ENCODE peak calls at places on chromosome 5, in five cellular contexts. U, Y, H, X and W are unnamed samples.
A peak's percentile ranks its signal among the peaks of the same experiment; 100 is the strongest.

GRCh38 chr5:116905885-116906284 is 331.3 kb upstream of the SEMA6A start:
- DNase-seq in X (no peak), U (no peak), H (no peak), Y (no peak), W (no peak)

GRCh38 chr5:96896285-96896711 is 20.0 kb downstream of the ERAP2 start:
- DNase-seq in Y (no peak), U (no peak), X (no peak), H (no peak), W (no peak)

GRCh38 chr5:127987354-127988148 is 96.0 kb upstream of the SLC12A2 start:
- DNase-seq in X (no peak), H (no peak), Y (no peak), U (no peak), W (no peak)

GRCh38 chr5:15124461-15124860 is 252.9 kb upstream of the ANKH start:
- DNase-seq in Y (no peak), X (no peak), H (no peak), U (no peak), W (no peak)

GRCh38 chr5:153987310-153987709 is 51.4 kb downstream of the FAM114A2 start:
- DNase-seq in X (no peak), U (no peak), Y (no peak), H (no peak), W (no peak)

GRCh38 chr5:6175172-6175855 is 203.0 kb downstream of the MED10 start:
- DNase-seq in X (no peak), U (no peak), Y (no peak), H (no peak), W (no peak)

GRCh38 chr5:155260798-155261197 is 247.2 kb downstream of the KIF4B start:
- DNase-seq in X (peak; percentile 16), H (no peak), U (no peak), Y (no peak), W (peak; percentile 80)

GRCh38 chr5:38871790-38872551 is 26.2 kb downstream of the OSMR start:
- DNase-seq in U (peak; percentile 87), H (no peak), X (peak; percentile 23), Y (peak; percentile 88), W (no peak)

GRCh38 chr5:174401793-174402192 is 322.6 kb upstream of the MSX2 start:
- DNase-seq in H (no peak), Y (no peak), X (no peak), U (no peak), W (no peak)

GRCh38 chr5:153352685-153353219 is 137.7 kb upstream of the GRIA1 start:
- DNase-seq in H (no peak), U (no peak), Y (no peak), X (no peak), W (no peak)

GRCh38 chr5:139458580-139459407 is 3.7 kb downstream of the ECSCR start:
- DNase-seq in H (no peak), U (peak; percentile 82), Y (no peak), X (no peak), W (peak; percentile 89)

DNA sequence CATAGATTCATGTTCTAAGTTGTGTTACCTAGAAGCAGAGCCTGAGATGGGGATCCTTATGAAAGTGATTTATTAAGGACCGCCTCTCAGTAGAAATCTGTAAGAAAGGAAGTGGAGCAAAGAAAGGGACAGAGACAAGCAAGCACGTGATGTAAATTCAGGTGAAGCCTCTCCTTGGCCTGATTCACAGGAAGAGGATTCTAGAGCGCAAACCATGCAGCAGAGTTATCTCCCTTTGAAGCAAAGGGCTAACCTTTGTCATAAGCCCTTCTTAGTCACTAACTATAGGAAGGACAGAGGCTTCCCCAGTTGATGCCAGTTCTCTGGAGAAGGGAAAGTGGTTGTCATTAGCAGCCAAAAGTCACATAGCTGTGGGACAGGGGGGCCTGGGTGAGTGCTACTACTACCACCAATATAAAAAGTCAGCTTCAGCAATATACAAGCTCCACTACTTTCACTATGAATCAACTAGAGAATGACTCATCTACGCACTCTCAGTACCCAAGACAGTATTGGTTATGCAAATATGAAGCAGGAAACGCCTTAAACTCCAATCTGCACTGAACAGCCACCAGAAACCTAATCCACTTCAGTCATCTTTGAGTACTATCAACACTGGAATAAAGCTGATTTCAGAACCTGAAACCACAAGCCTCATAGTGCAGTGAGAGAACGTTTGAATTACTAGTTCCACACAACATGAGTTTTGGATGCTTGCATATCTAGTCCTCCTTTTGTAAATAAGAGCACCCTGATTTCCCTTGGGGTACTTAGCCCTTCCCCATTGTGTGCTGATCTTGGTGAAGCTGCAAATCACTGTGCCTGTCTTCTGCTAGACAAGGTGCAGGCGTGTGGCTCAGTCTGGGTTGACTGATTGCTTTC is 162.7 kb downstream of the ZNF608 start:
- DNase-seq in X (peak; percentile 65), H (peak; percentile 28), Y (peak; percentile 56), U (peak; percentile 62), W (peak; percentile 18)
- TF ChIP-seq MYC in X (no peak), H (no peak), Y (no peak), U (no peak), W (no peak)

GRCh38 chr5:112549605-112550161 is 130.6 kb upstream of the EPB41L4A start:
- DNase-seq in H (no peak), U (no peak), Y (no peak), X (no peak), W (no peak)

GRCh38 chr5:112551437-112552018 is 132.5 kb upstream of the EPB41L4A start:
- DNase-seq in Y (peak; percentile 56), H (peak; percentile 43), X (peak; percentile 39), U (peak; percentile 67), W (peak; percentile 62)

GRCh38 chr5:112549127-112549526 is 130.1 kb upstream of the EPB41L4A start:
- DNase-seq in Y (no peak), H (no peak), U (no peak), X (no peak), W (no peak)

GRCh38 chr5:112546946-112547647 is 128.0 kb upstream of the EPB41L4A start:
- DNase-seq in Y (no peak), X (no peak), H (no peak), U (no peak), W (no peak)

DNA sequence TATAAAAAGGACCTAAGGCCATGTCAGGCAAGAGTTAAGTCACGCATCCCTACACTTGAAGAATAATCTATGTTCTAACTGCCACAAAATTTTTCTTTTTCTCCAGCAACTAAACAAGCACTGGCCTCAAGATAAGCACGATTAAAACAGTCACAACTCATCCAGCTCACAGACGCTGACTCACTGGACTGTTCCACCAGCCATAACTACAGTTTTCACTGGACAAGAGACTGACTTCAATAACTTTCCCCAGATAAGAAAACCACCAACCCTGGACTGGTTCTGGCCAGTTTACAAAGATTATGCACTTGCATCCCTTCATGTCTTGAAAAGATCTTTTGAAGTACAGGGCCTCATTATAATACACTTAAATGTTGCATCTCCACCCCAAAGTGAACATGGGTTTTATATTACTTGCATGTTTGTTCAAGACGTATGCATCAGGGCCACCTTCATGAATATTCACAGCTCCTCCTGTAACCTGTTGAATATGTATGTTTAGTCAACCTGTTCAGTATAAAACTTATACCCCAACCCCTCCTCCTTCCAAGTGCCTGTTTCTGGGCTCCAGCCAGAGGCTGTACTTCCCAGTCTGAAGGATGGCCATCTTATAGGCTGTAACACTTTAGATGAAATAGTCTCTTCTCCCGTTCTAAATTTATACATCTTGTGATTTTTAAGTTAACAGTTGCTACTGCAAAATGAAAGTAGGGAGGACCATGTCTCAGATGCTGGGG is 129.3 kb upstream of the EPB41L4A start:
- DNase-seq in X (no peak), H (peak; percentile 43), Y (no peak), U (peak; percentile 22), W (no peak)
- TF ChIP-seq POLR2A in X (no peak), H (no peak), Y (no peak), U (no peak), W (no peak)

DNA sequence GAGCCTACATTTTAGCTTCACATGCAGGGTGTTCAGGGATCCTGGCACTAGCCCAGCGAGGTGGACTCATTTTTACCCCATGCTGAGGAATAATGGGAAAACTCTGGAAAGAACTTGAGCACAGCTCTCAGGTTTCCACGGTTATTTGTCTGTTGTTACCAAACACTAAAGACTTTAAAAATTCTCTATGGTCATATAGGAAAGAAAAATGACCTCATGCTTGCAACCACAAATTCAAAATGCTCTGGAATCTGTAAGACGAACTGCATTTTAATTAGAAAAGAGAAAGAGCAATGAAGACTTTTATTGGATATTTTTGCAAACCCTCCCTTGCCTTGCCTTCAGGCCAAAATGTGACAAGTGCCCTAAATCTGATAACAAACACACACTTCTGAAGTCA is 606.9 kb downstream of the EBF1 start:
- DNase-seq in U (no peak), H (no peak), Y (no peak), X (no peak), W (no peak)
- TF ChIP-seq MYC in U (no peak), H (no peak), Y (no peak), X (no peak), W (no peak)

GRCh38 chr5:179733764-179734126 is 1.1 kb downstream of the MAML1 start:
- DNase-seq in X (no peak), U (no peak), H (no peak), Y (no peak), W (no peak)

GRCh38 chr5:179734536-179735164 is 2.0 kb downstream of the MAML1 start:
- DNase-seq in Y (no peak), X (no peak), H (no peak), U (no peak), W (no peak)

GRCh38 chr5:179732412-179732917 is at the start of gene MAML1:
- DNase-seq in H (peak; percentile 99), X (peak; percentile 99), Y (peak; percentile 94), U (peak; percentile 100), W (peak; percentile 99)

GRCh38 chr5:179731791-179732411 is 721 bp upstream of the MAML1 start:
- DNase-seq in H (no peak), X (peak; percentile 59), Y (no peak), U (no peak), W (peak; percentile 85)

DNA sequence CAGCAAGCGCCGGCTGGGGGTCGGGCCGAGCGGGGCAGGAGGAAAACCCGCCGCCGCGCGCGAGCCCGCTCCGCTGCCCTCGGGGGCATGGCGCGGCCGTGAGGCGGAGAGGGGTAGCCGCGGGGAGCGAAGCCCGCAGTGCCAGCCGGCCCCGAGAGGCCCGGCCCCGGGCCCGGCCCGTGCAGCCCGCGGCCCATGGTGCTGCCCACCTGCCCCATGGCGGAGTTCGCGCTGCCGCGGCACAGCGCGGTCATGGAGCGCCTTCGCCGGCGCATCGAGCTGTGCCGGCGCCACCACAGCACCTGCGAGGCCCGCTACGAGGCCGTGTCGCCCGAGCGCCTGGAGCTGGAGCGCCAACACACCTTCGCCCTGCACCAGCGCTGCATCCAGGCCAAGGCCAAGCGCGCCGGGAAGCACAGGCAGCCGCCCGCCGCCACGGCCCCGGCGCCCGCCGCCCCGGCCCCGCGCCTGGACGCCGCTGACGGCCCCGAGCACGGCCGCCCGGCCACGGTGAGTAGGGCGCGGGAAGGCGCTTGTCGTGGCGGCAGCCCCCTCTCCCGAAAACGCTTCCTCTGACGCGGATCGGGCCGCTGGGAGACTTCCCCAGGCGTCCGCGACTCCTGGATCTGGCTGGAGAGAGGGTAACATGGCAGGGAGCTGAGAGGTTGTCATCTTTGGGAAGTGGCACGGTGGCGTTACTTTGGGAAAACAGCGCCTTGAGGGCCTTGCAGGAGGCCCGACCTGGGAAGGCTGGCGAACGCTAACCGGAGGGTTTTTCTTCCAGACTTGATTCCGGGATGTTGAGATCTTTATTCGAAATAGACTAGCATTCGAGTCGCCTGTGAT is 519 bp downstream of the MAML1 start:
- DNase-seq in X (no peak), U (peak; percentile 57), Y (peak; percentile 30), H (no peak), W (peak; percentile 54)
- TF ChIP-seq POLR2A in X (no peak), U (no peak), Y (no peak), H (no peak), W (no peak)